ENCODE peak calls at places on chromosomes 13 and 19, in five cellular contexts. G, W, Q, A and C are unnamed samples.

GRCh38 chr13:110444226-110444653 is 117.3 kb downstream of the RAB20 start:
- DNase-seq in G (no peak), W (no peak), Q (peak), A (no peak), C (no peak)

GRCh38 chr19:37007587-37008220 is 70.5 kb upstream of the ZNF420 start:
- DNase-seq in G (peak), W (no peak), Q (no peak), A (no peak), C (no peak)

GRCh38 chr13:23020246-23020843 is 160.4 kb upstream of the SGCG start:
- DNase-seq in G (no peak), W (peak), Q (peak), A (peak), C (peak)

GRCh38 chr13:85521586-85521985 is 277.6 kb downstream of the SLITRK6 start:
- DNase-seq in G (no peak), W (no peak), Q (no peak), A (no peak), C (no peak)

GRCh38 chr13:93220073-93220472 is 6.5 kb upstream of the GPC6 start:
- DNase-seq in G (no peak), W (no peak), Q (no peak), A (no peak), C (no peak)

GRCh38 chr13:33450956-33451709 is 165.6 kb upstream of the STARD13 start:
- DNase-seq in G (no peak), W (no peak), Q (no peak), A (no peak), C (no peak)

GRCh38 chr19:12800873-12801465 is 631 bp downstream of the PRDX2 start:
- DNase-seq in G (no peak), W (peak), Q (no peak), A (peak), C (no peak)

GRCh38 chr19:6092329-6093286 is 17.7 kb downstream of the RFX2 start:
- DNase-seq in G (peak), W (peak), Q (peak), A (peak), C (peak)

GRCh38 chr13:95378603-95379002 is 77.4 kb upstream of the ABCC4 start:
- DNase-seq in G (no peak), W (no peak), Q (no peak), A (no peak), C (no peak)

GRCh38 chr19:15577184-15577771 is 37.7 kb upstream of the CYP4F8 start:
- DNase-seq in G (no peak), W (no peak), Q (no peak), A (no peak), C (no peak)

GRCh38 chr19:52237771-52238400 is 31.5 kb upstream of the ZNF766 start:
- DNase-seq in G (no peak), W (peak), Q (peak), A (peak), C (no peak)

GRCh38 chr13:84896128-84896527 is 903.1 kb downstream of the SLITRK6 start:
- DNase-seq in G (no peak), W (peak), Q (peak), A (peak), C (peak)

GRCh38 chr19:12769689-12770088 is 5.7 kb downstream of the HOOK2 start:
- DNase-seq in G (peak), W (peak), Q (no peak), A (no peak), C (no peak)

GRCh38 chr19:19637186-19637522 is 6.3 kb downstream of the GMIP start:
- DNase-seq in G (no peak), W (no peak), Q (no peak), A (no peak), C (no peak)
- TF ChIP-seq SP1 in G (no peak), W (no peak), Q (no peak), A (no peak), C (no peak)

DNA sequence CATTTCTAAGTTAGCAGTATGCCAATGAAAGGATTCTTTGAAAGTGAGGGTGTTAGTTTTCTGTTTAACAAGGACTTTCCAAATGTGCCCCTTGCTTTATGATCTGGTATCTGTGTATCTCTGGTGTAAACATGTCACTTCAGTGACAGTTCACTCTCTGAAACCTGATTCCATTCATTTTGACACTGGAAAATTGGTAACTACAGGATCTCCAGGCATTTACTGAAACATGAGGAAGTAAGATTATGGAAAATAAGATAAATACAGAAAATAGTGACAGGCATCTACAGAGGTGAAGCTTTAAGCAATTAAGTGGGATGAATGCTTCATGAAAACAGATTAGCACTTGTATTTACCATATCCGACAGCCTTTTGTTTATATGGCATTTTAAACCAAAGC is 101.6 kb upstream of the MYO16 start:
- DNase-seq in G (no peak), W (no peak), Q (no peak), A (no peak), C (no peak)
- TF ChIP-seq SP1 in G (no peak), W (no peak), Q (no peak), A (no peak), C (no peak)

GRCh38 chr13:40916207-40916998 is 102.7 kb downstream of the ELF1 start:
- DNase-seq in G (no peak), W (no peak), Q (no peak), A (no peak), C (no peak)

GRCh38 chr13:40922437-40923040 is 96.6 kb downstream of the ELF1 start:
- DNase-seq in G (no peak), W (peak), Q (no peak), A (peak), C (peak)

DNA sequence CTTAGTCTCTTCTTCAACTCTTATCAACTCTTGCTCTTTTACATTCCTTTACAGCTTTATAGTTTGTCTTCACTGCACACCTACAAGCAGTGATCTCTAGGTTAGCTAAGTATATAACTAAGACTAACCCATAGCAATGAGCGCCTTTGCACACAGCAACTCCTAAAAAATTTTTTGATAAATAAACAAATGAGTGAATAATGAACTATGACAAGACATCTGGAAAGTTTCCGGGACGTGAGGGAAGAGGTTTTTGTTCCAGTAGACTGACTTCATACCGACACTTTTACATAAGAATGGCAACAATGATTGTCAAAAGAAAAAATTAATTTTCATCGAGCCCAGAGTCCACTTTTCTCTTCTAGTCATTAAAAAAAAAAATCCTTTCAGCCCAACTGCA is 98.3 kb downstream of the ELF1 start:
- DNase-seq in G (no peak), W (no peak), Q (no peak), A (no peak), C (no peak)
- TF ChIP-seq SP1 in G (no peak), W (no peak), Q (no peak), A (no peak), C (no peak)

DNA sequence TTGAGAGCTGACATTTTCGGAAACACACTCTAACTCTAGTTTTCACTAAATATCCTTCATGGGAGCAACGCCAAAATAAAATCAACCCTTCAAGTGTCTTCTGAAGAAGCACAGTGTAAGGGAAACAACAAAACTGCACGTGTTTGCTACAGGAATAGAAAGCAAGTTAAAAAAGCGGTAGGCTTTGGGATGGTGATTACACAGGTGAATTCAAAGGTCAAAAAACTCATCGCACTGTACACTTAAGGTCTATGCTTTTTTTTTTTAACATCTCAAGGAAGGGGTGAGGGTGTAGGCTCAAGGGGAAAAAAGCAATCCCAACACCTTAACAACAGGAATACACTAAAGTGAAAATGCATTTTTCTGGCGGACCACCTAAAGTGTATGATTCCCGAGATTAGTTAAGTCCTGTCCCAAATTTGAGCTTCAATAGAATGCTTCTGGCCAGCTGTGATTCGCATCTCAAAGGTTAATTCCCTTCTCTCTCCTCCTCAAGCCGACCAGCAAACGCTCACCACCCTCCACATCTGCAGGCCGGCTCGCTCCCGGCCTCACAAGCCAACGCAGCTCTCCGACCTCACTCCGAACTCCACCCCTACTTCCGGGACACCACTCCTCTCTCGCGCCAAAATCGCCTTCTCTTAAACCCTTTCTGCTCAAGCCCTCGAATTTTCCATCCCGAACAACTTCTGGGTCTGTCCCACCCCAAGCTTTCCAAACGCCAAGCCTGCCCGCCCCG is 1.1 kb downstream of the ARGLU1 start:
- DNase-seq in G (no peak), W (peak), Q (no peak), A (peak), C (peak)
- TF ChIP-seq SP1 in G (no peak), W (no peak), Q (no peak), A (no peak), C (no peak)

DNA sequence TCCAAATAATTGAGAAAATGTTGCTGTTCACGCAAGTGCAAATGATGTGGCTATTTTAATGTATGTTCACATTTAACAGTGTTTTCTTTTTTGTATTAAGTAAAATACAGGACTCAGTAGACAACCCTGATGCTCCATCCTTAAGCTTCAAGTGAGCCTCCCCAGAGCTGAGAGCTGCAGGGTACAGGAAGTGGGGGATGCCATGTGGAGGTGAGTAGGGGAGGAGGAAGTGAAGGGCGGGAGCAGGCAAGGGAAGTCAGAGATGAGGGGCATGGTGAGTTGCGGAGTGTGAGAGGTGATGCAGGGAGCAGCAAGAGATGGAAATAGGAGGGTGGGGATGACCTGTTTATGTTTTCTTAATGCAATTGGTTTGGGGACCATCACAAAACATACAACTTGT is 711.0 kb downstream of the UQCRFS1 start:
- DNase-seq in G (no peak), W (no peak), Q (no peak), A (no peak), C (no peak)
- TF ChIP-seq SP1 in G (no peak), W (no peak), Q (no peak), A (no peak), C (no peak)

GRCh38 chr19:35557539-35558399 is 5.7 kb downstream of the ATP4A start:
- DNase-seq in G (peak), W (peak), Q (peak), A (no peak), C (peak)
- TF ChIP-seq SP1 in G (peak), W (peak), Q (no peak), A (no peak), C (peak)

GRCh38 chr13:42487221-42487620 is 86.7 kb upstream of the TNFSF11 start:
- DNase-seq in G (no peak), W (no peak), Q (no peak), A (no peak), C (no peak)

GRCh38 chr13:42490676-42491075 is 83.3 kb upstream of the TNFSF11 start:
- DNase-seq in G (no peak), W (no peak), Q (no peak), A (no peak), C (no peak)

GRCh38 chr13:42485272-42485671 is 88.7 kb upstream of the TNFSF11 start:
- DNase-seq in G (no peak), W (no peak), Q (no peak), A (no peak), C (no peak)

GRCh38 chr13:42484396-42484795 is 89.6 kb upstream of the TNFSF11 start:
- DNase-seq in G (no peak), W (no peak), Q (no peak), A (no peak), C (no peak)

DNA sequence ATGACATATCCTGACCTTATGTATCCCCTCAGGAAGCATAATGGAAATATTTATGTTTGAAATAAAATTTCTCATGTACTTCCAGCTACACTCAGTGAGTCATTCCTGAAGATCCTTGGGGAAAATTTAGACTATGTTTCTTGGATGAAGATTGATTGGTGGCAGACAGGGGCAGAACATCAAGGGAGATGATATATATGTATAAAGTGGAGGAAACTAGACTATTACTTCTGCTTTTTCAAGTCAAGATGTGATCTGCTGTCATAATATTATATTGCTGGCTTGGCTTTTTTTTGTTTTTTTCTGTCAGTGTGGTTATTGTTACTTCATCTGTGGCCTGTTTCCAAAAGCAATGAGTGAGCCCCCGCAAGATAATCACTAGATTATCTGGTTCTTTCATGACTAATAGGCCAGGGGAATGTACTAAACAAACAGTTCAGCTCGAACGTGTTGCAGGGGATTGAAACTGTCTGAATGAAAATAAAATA is 87.2 kb upstream of the TNFSF11 start:
- DNase-seq in G (no peak), W (no peak), Q (no peak), A (no peak), C (no peak)
- TF ChIP-seq SP1 in G (no peak), W (no peak), Q (no peak), A (no peak), C (no peak)

GRCh38 chr13:79799049-79799448 is 318.1 kb downstream of the NDFIP2 start:
- DNase-seq in G (no peak), W (no peak), Q (no peak), A (no peak), C (no peak)
- TF ChIP-seq SP1 in G (no peak), W (no peak), Q (no peak), A (no peak), C (no peak)

GRCh38 chr19:7888145-7888825 is at the start of gene LRRC8E:
- DNase-seq in G (no peak), W (peak), Q (no peak), A (peak), C (peak)
- TF ChIP-seq SP1 in G (no peak), W (peak), Q (no peak), A (no peak), C (no peak)

GRCh38 chr13:82257790-82258507 is 1624.3 kb downstream of the SLITRK1 start:
- DNase-seq in G (no peak), W (no peak), Q (no peak), A (no peak), C (no peak)
- TF ChIP-seq SP1 in G (no peak), W (no peak), Q (no peak), A (no peak), C (no peak)